ENCODE peak calls at places on chromosomes 11 and 22, in four cellular contexts. Y, X, N and K are unnamed samples.

GRCh38 chr22:24420072-24420976 is 7.1 kb upstream of the ADORA2A start:
- DNase-seq in Y (no peak), N (no peak), X (no peak), K (no peak)

GRCh38 chr11:47571895-47572294 is 6.5 kb downstream of the PTPMT1 start:
- DNase-seq in N (no peak), X (no peak), Y (peak), K (no peak)

GRCh38 chr11:63858628-63859550 is 20.0 kb downstream of the MARK2 start:
- DNase-seq in N (no peak), Y (no peak), X (no peak), K (no peak)

GRCh38 chr11:42338056-42338455 is 878.6 kb upstream of the LRRC4C start:
- DNase-seq in Y (no peak), X (no peak), N (no peak), K (no peak)

GRCh38 chr11:44775366-44776356 is 48.9 kb downstream of the TSPAN18 start:
- DNase-seq in X (peak), N (peak), Y (peak), K (peak)

GRCh38 chr11:811446-812245 is 1.9 kb downstream of the RPLP2 start:
- DNase-seq in X (no peak), N (no peak), Y (peak), K (no peak)

GRCh38 chr11:121479355-121479754 is 26.6 kb upstream of the SORL1-AS1 start:
- DNase-seq in X (no peak), Y (no peak), N (no peak), K (no peak)

GRCh38 chr22:45006873-45007246 is 2.9 kb downstream of the PHF21B start:
- DNase-seq in X (peak), N (no peak), Y (no peak), K (no peak)

GRCh38 chr11:110524227-110524626 is 94.5 kb downstream of the FDX1 start:
- DNase-seq in Y (peak), N (no peak), X (no peak), K (no peak)

GRCh38 chr11:5196067-5196466 is 4.4 kb downstream of the OR51V1 start:
- DNase-seq in N (no peak), Y (no peak), X (no peak), K (no peak)

GRCh38 chr11:111081021-111081511 is 164.5 kb upstream of the POU2AF2 start:
- DNase-seq in Y (no peak), N (no peak), X (no peak), K (no peak)

GRCh38 chr11:17828311-17828751 is 93.8 kb downstream of the KCNC1 start:
- DNase-seq in X (no peak), N (no peak), Y (no peak), K (no peak)

GRCh38 chr11:65900125-65900898 is at the start of gene FOSL1:
- DNase-seq in Y (peak), X (peak), N (peak), K (peak)

GRCh38 chr11:65826972-65827773 is 6.6 kb upstream of the SNX32 start:
- DNase-seq in Y (no peak), N (no peak), X (no peak), K (no peak)

GRCh38 chr22:23376256-23376655 is 195.9 kb downstream of the BCR start:
- DNase-seq in N (peak), X (no peak), Y (peak), K (peak)

GRCh38 chr11:1456166-1456565 is 30.4 kb downstream of the MOB2 start:
- DNase-seq in N (no peak), X (no peak), Y (no peak), K (no peak)

GRCh38 chr11:120547871-120548681 is 36.5 kb downstream of the GRIK4 start:
- DNase-seq in Y (peak), N (no peak), X (no peak), K (no peak)

GRCh38 chr22:24977370-24978230 is 25.1 kb downstream of the KIAA1671 start:
- DNase-seq in Y (peak), N (no peak), X (no peak), K (no peak)

GRCh38 chr11:45263773-45264172 is 22.4 kb downstream of the SYT13 start:
- DNase-seq in Y (no peak), X (no peak), N (no peak), K (no peak)

GRCh38 chr22:35197071-35197470 is 60.2 kb upstream of the HMGXB4 start:
- DNase-seq in N (no peak), X (no peak), Y (no peak), K (no peak)

GRCh38 chr11:10454902-10455631 is at the start of gene AMPD3:
- DNase-seq in X (no peak), Y (peak), N (peak), K (peak)

GRCh38 chr11:10208045-10208674 is 85.9 kb downstream of the SBF2 start:
- DNase-seq in N (peak), X (no peak), Y (peak), K (peak)

GRCh38 chr11:123429336-123429735 is 733 bp upstream of the GRAMD1B start:
- DNase-seq in N (no peak), Y (peak), X (no peak), K (no peak)

GRCh38 chr11:45180888-45181594 is 34.6 kb downstream of the PRDM11 start:
- DNase-seq in N (peak), Y (peak), X (no peak), K (peak)

GRCh38 chr11:44766972-44767278 is 40.2 kb downstream of the TSPAN18 start:
- DNase-seq in N (no peak), X (no peak), Y (no peak), K (no peak)

GRCh38 chr11:69383372-69383771 is 89.4 kb downstream of the MYEOV start:
- DNase-seq in X (no peak), Y (no peak), N (no peak), K (no peak)

GRCh38 chr11:64056213-64056785 is 20.6 kb downstream of the FLRT1 start:
- DNase-seq in N (no peak), Y (no peak), X (no peak), K (no peak)

GRCh38 chr11:45100338-45100737 is 46.1 kb upstream of the PRDM11 start:
- DNase-seq in N (peak), X (no peak), Y (peak), K (no peak)

GRCh38 chr22:24805790-24806662 is at the start of gene SGSM1:
- DNase-seq in X (peak), Y (peak), N (peak), K (peak)

GRCh38 chr22:26276530-26277200 is 107.4 kb downstream of the SEZ6L start:
- DNase-seq in X (no peak), N (no peak), Y (no peak), K (no peak)

GRCh38 chr11:71184421-71185210 is 67.8 kb downstream of the SHANK2 start:
- DNase-seq in N (no peak), Y (no peak), X (no peak), K (no peak)

GRCh38 chr11:59550842-59551650 is 39.7 kb downstream of the OR4D9 start:
- DNase-seq in Y (peak), N (peak), X (peak), K (peak)

GRCh38 chr22:36369922-36370781 is 17.6 kb downstream of the MYH9 start:
- DNase-seq in X (no peak), Y (peak), N (peak), K (no peak)

GRCh38 chr11:45677811-45678515 is 12.5 kb upstream of the CHST1 start:
- DNase-seq in X (no peak), Y (no peak), N (no peak), K (no peak)

GRCh38 chr11:96145163-96145585 is 197.8 kb downstream of the MAML2 start:
- DNase-seq in X (no peak), Y (no peak), N (no peak), K (no peak)

GRCh38 chr11:48105096-48105990 is 111.3 kb upstream of the OR4B1 start:
- DNase-seq in X (no peak), Y (no peak), N (no peak), K (no peak)

GRCh38 chr11:102111787-102112653 is 1.8 kb downstream of the YAP1 start:
- DNase-seq in N (peak), X (no peak), Y (peak), K (no peak)

DNA sequence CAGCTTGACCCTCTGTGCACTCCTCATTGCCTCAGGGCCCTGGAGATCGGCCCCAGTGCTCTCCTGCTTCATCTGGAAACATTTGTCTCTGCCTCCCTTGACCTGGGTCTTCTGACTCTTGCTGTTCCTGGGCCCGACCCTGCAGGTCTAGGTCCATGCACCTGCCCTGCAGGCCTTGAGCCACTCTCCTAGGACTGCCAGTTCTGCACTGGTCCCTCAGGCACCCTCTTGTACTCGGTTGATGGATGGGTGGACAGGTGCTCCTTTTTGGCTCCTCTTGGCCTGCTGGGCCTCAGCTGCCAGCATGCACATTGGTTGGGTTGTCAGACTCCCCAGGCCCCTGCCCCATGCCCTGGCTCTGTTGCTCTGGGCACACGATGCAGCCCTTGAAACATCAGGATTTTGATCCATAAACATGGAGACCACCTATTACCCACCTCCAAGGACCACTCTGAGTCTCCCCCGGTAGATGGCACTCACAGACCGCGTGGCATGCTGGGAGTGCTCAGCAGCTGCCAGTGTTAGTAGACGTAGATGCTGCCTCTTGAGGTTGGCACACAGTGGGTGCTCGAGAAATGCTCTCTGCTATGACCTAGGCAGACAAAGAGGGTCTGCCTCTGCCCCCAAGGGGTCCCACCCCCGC is 20.2 kb upstream of the ACR start:
- DNase-seq in Y (no peak), N (no peak), X (no peak), K (no peak)
- TF ChIP-seq CTCF in Y (no peak), N (no peak), X (no peak), K (no peak)

GRCh38 chr11:8910662-8911039 is 338 bp upstream of the AKIP1 start:
- DNase-seq in Y (no peak), N (no peak), X (no peak), K (no peak)

GRCh38 chr11:8913961-8914660 is 3.1 kb downstream of the AKIP1 start:
- DNase-seq in Y (peak), X (peak), N (peak), K (peak)

GRCh38 chr11:8911040-8911823 is at the start of gene AKIP1:
- DNase-seq in Y (peak), N (peak), X (peak), K (peak)

GRCh38 chr11:8917157-8917820 is 6.3 kb downstream of the AKIP1 start:
- DNase-seq in X (no peak), N (no peak), Y (peak), K (no peak)

GRCh38 chr11:8914661-8915018 is 3.7 kb downstream of the AKIP1 start:
- DNase-seq in N (no peak), X (no peak), Y (no peak), K (no peak)
- TF ChIP-seq CTCF in N (no peak), X (peak), Y (no peak), K (no peak)

GRCh38 chr22:31100762-31101525 is 6.4 kb downstream of the SELENOM start:
- DNase-seq in Y (no peak), X (no peak), N (no peak), K (no peak)

GRCh38 chr22:31098633-31099110 is 8.7 kb downstream of the SELENOM start:
- DNase-seq in N (no peak), Y (no peak), X (no peak), K (no peak)

GRCh38 chr22:31099386-31099785 is 8.0 kb downstream of the SELENOM start:
- DNase-seq in N (no peak), X (no peak), Y (no peak), K (no peak)

GRCh38 chr22:31097941-31098632 is 9.3 kb downstream of the SELENOM start:
- DNase-seq in Y (no peak), X (no peak), N (no peak), K (no peak)

DNA sequence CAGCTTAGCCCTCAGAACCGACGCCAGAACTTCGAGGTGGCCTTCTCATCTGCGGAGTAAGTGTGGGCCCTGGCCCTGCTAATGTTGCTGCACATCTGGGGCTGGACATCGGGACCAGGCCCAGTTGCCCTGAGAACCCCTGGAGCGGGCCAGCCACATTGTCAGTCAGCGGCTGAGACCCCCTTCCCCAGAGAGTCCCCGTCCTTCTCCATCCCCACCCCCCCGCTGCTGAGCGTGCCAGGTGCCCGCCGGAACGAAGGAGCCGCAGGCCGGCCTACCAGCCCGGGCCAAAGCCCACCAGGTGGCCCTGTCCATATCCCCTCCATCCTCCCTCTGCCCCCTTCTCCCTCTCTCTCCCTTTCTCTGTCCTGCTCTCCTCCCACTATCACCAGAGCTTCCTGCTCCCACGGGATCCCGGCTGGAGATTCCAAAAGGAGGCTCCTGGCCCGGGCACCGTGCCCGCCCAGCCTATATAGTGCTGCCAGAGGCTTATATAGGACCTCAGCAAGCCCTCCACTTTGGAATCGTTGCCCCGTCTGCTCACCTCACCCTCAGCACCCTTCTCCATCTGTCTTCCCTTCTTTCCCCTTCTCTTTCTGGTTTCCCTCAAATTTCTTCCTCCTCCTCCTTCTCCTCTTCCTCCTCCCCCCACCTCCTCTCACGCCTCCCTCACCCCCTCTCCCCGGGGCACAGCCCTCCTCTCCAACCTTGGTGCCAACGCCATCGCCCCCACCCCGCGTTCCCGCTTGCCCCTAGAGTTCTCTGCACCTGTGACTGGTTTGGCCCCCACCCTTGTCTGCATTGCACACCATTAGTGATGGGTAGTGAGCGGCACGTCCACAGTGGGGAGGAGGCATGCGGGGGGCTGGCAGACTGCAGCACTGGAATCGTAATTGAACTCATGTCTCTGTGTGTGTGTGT is 7.3 kb downstream of the SELENOM start:
- DNase-seq in X (no peak), N (no peak), Y (no peak), K (no peak)
- TF ChIP-seq CTCF in X (no peak), N (no peak), Y (no peak), K (no peak)

GRCh38 chr22:17845790-17846189 is 71.5 kb upstream of the BID start:
- DNase-seq in Y (no peak), N (no peak), X (no peak), K (no peak)

GRCh38 chr22:17847360-17848078 is 73.2 kb upstream of the BID start:
- DNase-seq in X (no peak), Y (peak), N (no peak), K (no peak)

GRCh38 chr22:17845340-17845739 is 71.1 kb upstream of the BID start:
- DNase-seq in N (no peak), X (no peak), Y (peak), K (no peak)

GRCh38 chr22:17844150-17844549 is 69.9 kb upstream of the BID start:
- DNase-seq in N (no peak), Y (no peak), X (no peak), K (no peak)

DNA sequence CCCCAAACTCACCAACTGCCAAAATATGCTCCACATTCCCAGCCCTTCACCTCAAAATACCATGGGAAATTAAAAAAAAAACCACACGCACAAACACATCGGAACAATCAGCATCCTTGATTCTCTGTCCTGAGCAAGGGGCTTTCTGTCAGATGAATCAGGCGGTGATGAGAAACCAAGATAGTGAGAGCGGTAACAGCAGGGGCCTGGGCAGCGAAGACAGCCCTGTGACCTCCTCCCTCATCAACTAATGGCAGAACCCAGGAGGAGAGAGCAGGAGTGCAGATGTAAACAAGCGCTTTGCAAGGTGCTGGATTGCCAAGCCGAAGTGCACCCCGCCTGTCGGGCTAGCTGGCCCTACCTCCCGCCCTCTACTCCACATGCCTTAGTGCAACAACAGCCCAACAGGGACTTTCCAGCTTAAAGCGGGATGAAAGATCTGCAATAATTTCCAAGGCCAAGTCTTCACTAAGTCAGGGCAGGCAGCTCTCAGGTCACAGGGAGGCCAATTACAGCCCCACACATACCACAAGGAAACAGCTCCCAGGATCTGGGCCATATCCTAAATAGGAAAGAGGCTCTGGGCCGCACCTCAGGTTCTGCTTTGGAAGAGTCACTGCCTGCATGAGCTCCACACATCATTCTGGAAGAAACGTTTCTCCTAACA is 72.2 kb upstream of the BID start:
- DNase-seq in N (no peak), X (no peak), Y (no peak), K (no peak)
- TF ChIP-seq CTCF in N (no peak), X (no peak), Y (no peak), K (no peak)

GRCh38 chr11:40125054-40125453 is 1334.4 kb downstream of the LRRC4C start:
- DNase-seq in X (no peak), Y (no peak), N (no peak), K (no peak)
- TF ChIP-seq CTCF in X (peak), Y (no peak), N (no peak), K (no peak)

GRCh38 chr22:43516386-43516785 is 104.6 kb downstream of the MPPED1 start:
- DNase-seq in N (no peak), Y (no peak), X (no peak), K (no peak)

GRCh38 chr22:43515411-43515810 is 103.6 kb downstream of the MPPED1 start:
- DNase-seq in X (no peak), N (no peak), Y (no peak), K (no peak)

GRCh38 chr22:43514476-43515157 is 102.8 kb downstream of the MPPED1 start:
- DNase-seq in Y (no peak), X (no peak), N (no peak), K (no peak)

GRCh38 chr22:43516996-43517635 is 105.3 kb downstream of the MPPED1 start:
- DNase-seq in N (no peak), Y (no peak), X (no peak), K (no peak)

DNA sequence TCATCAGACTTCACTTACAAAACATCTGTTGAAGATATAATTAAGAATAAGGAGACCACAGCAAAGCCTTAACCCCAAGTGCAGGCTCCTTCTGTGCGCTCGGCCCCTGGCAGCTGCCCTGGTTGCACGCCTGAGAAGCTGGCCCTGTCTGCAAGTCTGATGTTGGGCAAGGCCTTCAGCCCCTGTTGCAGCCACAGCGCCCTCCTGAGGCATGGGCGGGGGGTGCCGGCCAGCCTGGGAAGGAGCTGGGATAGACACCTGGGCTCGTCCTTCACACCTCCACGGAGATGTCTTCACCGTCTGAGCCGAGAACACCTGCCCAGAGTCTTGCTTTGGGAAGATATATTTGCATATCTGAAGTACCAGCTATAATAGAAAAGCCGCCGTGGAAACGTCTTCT is 104.1 kb downstream of the MPPED1 start:
- DNase-seq in Y (no peak), N (no peak), X (no peak), K (no peak)
- TF ChIP-seq CTCF in Y (no peak), N (no peak), X (no peak), K (no peak)

GRCh38 chr11:2928605-2929510 is at the start of gene PHLDA2:
- DNase-seq in X (no peak), N (peak), Y (peak), K (peak)
- TF ChIP-seq CTCF in X (peak), N (no peak), Y (no peak), K (no peak)

GRCh38 chr11:57751676-57752253 is at the start of gene BTBD18:
- DNase-seq in N (no peak), Y (peak), X (no peak), K (peak)
- TF ChIP-seq CTCF in N (peak), Y (peak), X (peak), K (no peak)

GRCh38 chr11:33735426-33736147 is 636 bp downstream of the CD59 start:
- DNase-seq in N (peak), Y (peak), X (no peak), K (peak)
- TF ChIP-seq CTCF in N (no peak), Y (no peak), X (peak), K (no peak)

GRCh38 chr11:27720277-27720830 is 20.1 kb upstream of the BDNF start:
- DNase-seq in Y (peak), N (peak), X (peak), K (peak)
- TF ChIP-seq CTCF in Y (peak), N (no peak), X (peak), K (no peak)